ENCODE peak calls at places on chromosomes 13 and 19, in six cellular contexts. G, X, J, A, Q and T are unnamed samples.

GRCh38 chr13:41200126-41200525 is 5.8 kb upstream of the KBTBD7 start:
- DNase-seq in G (no peak), X (no peak), J (no peak), A (no peak), Q (no peak), T (no peak)

GRCh38 chr19:31356587-31357314 is 7.5 kb upstream of the TSHZ3 start:
- DNase-seq in G (peak), X (peak), J (no peak), A (no peak), Q (no peak), T (no peak)

GRCh38 chr13:112252744-112253590 is 123.2 kb upstream of the SPACA7 start:
- DNase-seq in G (no peak), X (no peak), J (no peak), A (no peak), Q (no peak), T (no peak)

GRCh38 chr19:40745402-40745780 is 4.9 kb downstream of the ACTMAP start:
- DNase-seq in G (no peak), X (no peak), J (no peak), A (no peak), Q (no peak), T (no peak)

GRCh38 chr13:35621989-35622388 is 145.5 kb upstream of the MAB21L1 start:
- DNase-seq in G (no peak), X (no peak), J (no peak), A (no peak), Q (no peak), T (no peak)

GRCh38 chr13:112954488-112955270 is 14.3 kb upstream of the MCF2L start:
- DNase-seq in G (no peak), X (no peak), J (no peak), A (no peak), Q (no peak), T (no peak)

GRCh38 chr19:54160182-54160811 is 776 bp upstream of the LENG1 start:
- DNase-seq in G (no peak), X (no peak), J (no peak), A (peak), Q (no peak), T (no peak)

GRCh38 chr19:54316746-54317107 is 3.8 kb upstream of the LILRA5 start:
- DNase-seq in G (peak), X (no peak), J (no peak), A (no peak), Q (no peak), T (no peak)

GRCh38 chr13:99316657-99317244 is 9.6 kb upstream of the GPR183 start:
- DNase-seq in G (peak), X (no peak), J (no peak), A (no peak), Q (no peak), T (no peak)

GRCh38 chr13:113320226-113320875 is 23.3 kb downstream of the LAMP1 start:
- DNase-seq in G (no peak), X (no peak), J (no peak), A (no peak), Q (no peak), T (no peak)

GRCh38 chr13:33174491-33174890 is 111.1 kb downstream of the STARD13 start:
- DNase-seq in G (no peak), X (no peak), J (no peak), A (no peak), Q (no peak), T (no peak)

GRCh38 chr19:42542791-42543190 is 14.5 kb upstream of the CEACAM1 start:
- DNase-seq in G (no peak), X (no peak), J (no peak), A (no peak), Q (no peak), T (no peak)

GRCh38 chr19:55259540-55260210 is 858 bp upstream of the PPP6R1 start:
- DNase-seq in G (peak), X (no peak), J (no peak), A (peak), Q (no peak), T (no peak)

GRCh38 chr13:73825143-73825542 is 309.1 kb downstream of the KLF12 start:
- DNase-seq in G (no peak), X (no peak), J (no peak), A (no peak), Q (no peak), T (no peak)

GRCh38 chr19:5646703-5647102 is 23.8 kb downstream of the SAFB start:
- DNase-seq in G (no peak), X (no peak), J (no peak), A (peak), Q (no peak), T (no peak)

GRCh38 chr13:24500977-24501376 is 11.6 kb downstream of the PARP4 start:
- DNase-seq in G (no peak), X (no peak), J (no peak), A (no peak), Q (no peak), T (no peak)

GRCh38 chr19:4555657-4556561 is 3.6 kb downstream of the SEMA6B start:
- DNase-seq in G (no peak), X (no peak), J (no peak), A (no peak), Q (no peak), T (no peak)

GRCh38 chr19:40718774-40719391 is 2.0 kb downstream of the ITPKC start:
- DNase-seq in G (no peak), X (no peak), J (no peak), A (peak), Q (no peak), T (no peak)

GRCh38 chr13:110713981-110714797 is 689 bp downstream of the ING1 start:
- DNase-seq in G (peak), X (peak), J (peak), A (peak), Q (no peak), T (no peak)